ENCODE peak calls at places on chromosomes 4 and X, in eight cellular contexts. P, F, R, X, Y, Z, C and B are unnamed samples.

GRCh38 chrX:27775984-27776383 is 31.8 kb upstream of the MAGEB10 start:
- DNase-seq in F (no peak), Z (no peak), R (no peak), Y (no peak), X (no peak), P (no peak), C (no peak), B (no peak)

GRCh38 chrX:154742623-154743022 is 8.3 kb downstream of the GAB3 start:
- DNase-seq in Z (no peak), Y (no peak), R (no peak), X (no peak), C (no peak), P (no peak), F (no peak), B (no peak)

GRCh38 chrX:112085149-112085548 is 2.6 kb upstream of the TRPC5 start:
- DNase-seq in F (no peak), Z (no peak), Y (no peak), X (no peak), R (no peak), C (no peak), P (no peak), B (no peak)

GRCh38 chr4:85823295-85823694 is 348.3 kb downstream of the ARHGAP24 start:
- DNase-seq in R (peak; percentile 38), P (no peak), C (no peak), Y (no peak), X (no peak), Z (no peak), F (no peak), B (no peak)

GRCh38 chr4:915595-915994 is 16.5 kb downstream of the GAK start:
- DNase-seq in C (no peak), R (no peak), Z (no peak), Y (no peak), P (no peak), F (no peak), X (no peak), B (no peak)

GRCh38 chr4:170589597-170590191 is 499.9 kb upstream of the AADAT start:
- DNase-seq in C (no peak), Y (no peak), P (no peak), Z (peak; percentile 22), R (peak; percentile 6), X (peak; percentile 60), F (no peak), B (peak; percentile 17)

GRCh38 chr4:65046496-65047101 is 623.7 kb downstream of the EPHA5 start:
- DNase-seq in R (no peak), Z (no peak), P (no peak), Y (peak; percentile 16), F (no peak), C (no peak), X (peak; percentile 46), B (no peak)

GRCh38 chr4:121551881-121552280 is 144.9 kb downstream of the ANXA5 start:
- DNase-seq in F (no peak), P (no peak), X (no peak), R (no peak), C (no peak), Y (no peak), Z (no peak), B (no peak)

GRCh38 chr4:126799971-126800722 is 832.6 kb upstream of the INTU start:
- DNase-seq in Z (no peak), Y (no peak), X (peak; percentile 30), F (no peak), P (no peak), R (peak; percentile 6), C (no peak), B (no peak)

GRCh38 chr4:1017211-1017610 is 5.8 kb downstream of the FGFRL1 start:
- DNase-seq in Y (no peak), R (no peak), P (no peak), Z (no peak), C (no peak), X (no peak), F (no peak), B (no peak)

GRCh38 chr4:169249214-169249973 is 21.4 kb downstream of the SH3RF1 start:
- DNase-seq in Y (no peak), X (peak; percentile 48), Z (no peak), R (no peak), C (no peak), F (no peak), P (no peak), B (no peak)

GRCh38 chr4:182023469-182023868 is 219.7 kb upstream of the TENM3 start:
- DNase-seq in C (no peak), Y (no peak), R (peak; percentile 37), P (no peak), X (no peak), Z (no peak), F (no peak), B (no peak)